ENCODE peak calls at places on chromosomes 3 and 15, in five cellular contexts. G is left ventricle myocardium inferior, X is SJSA1, H is uterus, B is colonic mucosa. T is an unnamed sample. For H3K4me1, the result is how much of the 10 kb centered on the place peaks cover.

GRCh38 chr3:43346990-43347749 is 60.8 kb downstream of the SNRK start:
- DNase-seq in G (no peak), X (no peak), H (no peak), B (no peak), T (no peak)

GRCh38 chr15:51121118-51121517 is 26.4 kb upstream of the TNFAIP8L3 start:
- DNase-seq in G (no peak), X (peak), H (peak), B (no peak), T (no peak)

GRCh38 chr3:111846717-111847116 is 12.3 kb upstream of the PHLDB2 start:
- DNase-seq in G (no peak), X (no peak), H (no peak), B (no peak), T (no peak)

GRCh38 chr15:64187396-64188191 is 24.8 kb upstream of the PPIB start:
- DNase-seq in G (no peak), X (no peak), H (no peak), B (no peak), T (no peak)

GRCh38 chr3:43181202-43181910 is 75.5 kb upstream of the POMGNT2 start:
- DNase-seq in G (no peak), X (no peak), H (no peak), B (peak), T (no peak)

GRCh38 chr3:48222616-48223513 is at the start of gene CAMP:
- DNase-seq in G (peak), X (no peak), H (no peak), B (peak), T (no peak)

GRCh38 chr3:11238057-11238456 is 34.1 kb upstream of the ATG7 start:
- DNase-seq in G (no peak), X (peak), H (no peak), B (no peak), T (no peak)

GRCh38 chr3:87145553-87145952 is 81.6 kb upstream of the CHMP2B start:
- DNase-seq in G (no peak), X (no peak), H (no peak), B (no peak), T (no peak)

GRCh38 chr15:63915209-63915887 is 81.6 kb upstream of the HERC1 start:
- DNase-seq in G (no peak), X (no peak), H (no peak), B (no peak), T (no peak)

GRCh38 chr15:75238150-75238549 is 20.0 kb upstream of the GOLGA6C start:
- DNase-seq in G (no peak), X (peak), H (peak), B (no peak), T (no peak)

GRCh38 chr15:43204016-43204901 is 16.6 kb downstream of the EPB42 start:
- DNase-seq in G (peak), X (peak), H (no peak), B (peak), T (no peak)

GRCh38 chr15:34708422-34708821 is 46.4 kb downstream of the GJD2 start:
- DNase-seq in G (no peak), X (no peak), H (no peak), B (no peak), T (no peak)

GRCh38 chr3:157078131-157078835 is 81.7 kb downstream of the CCNL1 start:
- DNase-seq in G (no peak), X (no peak), H (no peak), B (no peak), T (no peak)

GRCh38 chr3:140863481-140864084 is 78.1 kb upstream of the SLC25A36 start:
- DNase-seq in G (no peak), X (peak), H (peak), B (peak), T (no peak)

GRCh38 chr3:101611023-101611422 is 37.0 kb downstream of the PCNP start:
- DNase-seq in G (no peak), X (no peak), H (no peak), B (no peak), T (no peak)

GRCh38 chr3:143068059-143068458 is 51.5 kb upstream of the CHST2 start:
- DNase-seq in G (no peak), X (no peak), H (no peak), B (no peak), T (no peak)

DNA sequence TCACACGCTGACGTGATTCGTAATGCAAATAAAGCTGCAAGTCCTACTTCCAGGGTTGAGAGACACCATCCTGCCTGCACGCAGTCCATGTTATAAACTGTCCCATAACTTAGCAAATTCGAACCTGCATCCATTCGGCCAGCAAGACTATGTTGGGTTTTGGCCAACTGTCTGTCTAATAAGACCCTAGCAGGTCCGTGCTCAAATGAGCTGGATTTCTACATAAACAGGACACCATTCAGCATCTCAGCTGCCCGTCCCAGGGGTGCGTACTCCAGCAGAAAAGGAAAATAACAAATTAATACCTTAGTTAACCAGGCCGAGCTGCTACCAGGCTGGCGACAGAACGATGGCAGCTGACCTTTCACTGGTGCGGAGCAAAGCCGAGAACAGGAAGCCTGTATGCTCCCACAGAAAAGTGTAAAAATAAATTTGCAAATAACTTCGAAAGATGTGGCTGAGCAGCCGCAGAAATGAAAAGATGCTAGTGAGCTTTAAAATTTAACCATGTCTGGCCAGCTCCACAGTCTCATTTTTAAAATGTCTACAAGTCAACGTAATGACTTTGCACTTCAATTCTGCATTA is 97.0 kb upstream of the SNRPA1 start:
- DNase-seq in G (no peak), X (no peak), H (no peak), B (no peak), T (no peak)
- H3K4me1 ChIP-seq in G (under half), X (under half), H (under half), B (under half), T (under half)

GRCh38 chr3:13134879-13135206 is 61.6 kb upstream of the IQSEC1 start:
- DNase-seq in G (no peak), X (no peak), H (no peak), B (no peak), T (no peak)

GRCh38 chr3:13135811-13136321 is 62.6 kb upstream of the IQSEC1 start:
- DNase-seq in G (no peak), X (no peak), H (no peak), B (no peak), T (no peak)

GRCh38 chr3:13134166-13134878 is 61.1 kb upstream of the IQSEC1 start:
- DNase-seq in G (no peak), X (no peak), H (no peak), B (no peak), T (no peak)

GRCh38 chr3:13136426-13136825 is 63.2 kb upstream of the IQSEC1 start:
- DNase-seq in G (no peak), X (no peak), H (no peak), B (no peak), T (no peak)

GRCh38 chr3:13135251-13135810 is 62.1 kb upstream of the IQSEC1 start:
- DNase-seq in G (no peak), X (no peak), H (no peak), B (no peak), T (no peak)
- H3K27ac ChIP-seq in G (no peak), X (no peak), H (no peak), B (no peak), T (no peak)

DNA sequence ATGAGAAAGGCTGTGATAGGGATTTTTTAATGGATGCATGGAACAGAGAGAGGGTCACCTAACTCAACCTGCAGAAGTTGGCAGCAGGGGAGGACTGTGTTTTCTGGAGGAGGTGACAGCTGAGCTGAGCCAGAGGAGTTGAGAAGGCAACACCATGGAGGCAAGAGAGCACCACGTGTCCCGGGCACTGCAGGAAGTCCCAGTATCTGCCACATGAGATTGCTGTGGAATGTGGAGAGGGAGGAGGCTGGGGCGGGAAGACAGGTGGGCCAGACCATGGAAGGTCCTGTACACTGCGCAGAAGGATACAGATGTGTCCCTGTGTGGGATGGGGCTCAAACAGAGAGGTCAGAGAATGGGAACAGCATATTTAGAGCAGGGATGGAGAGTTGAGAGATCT is 15.3 kb downstream of the MESP1 start:
- DNase-seq in G (no peak), X (no peak), H (no peak), B (no peak), T (no peak)
- H3K4me1 ChIP-seq in G (under half), X (under half), H (under half), B (under half), T (under half)

DNA sequence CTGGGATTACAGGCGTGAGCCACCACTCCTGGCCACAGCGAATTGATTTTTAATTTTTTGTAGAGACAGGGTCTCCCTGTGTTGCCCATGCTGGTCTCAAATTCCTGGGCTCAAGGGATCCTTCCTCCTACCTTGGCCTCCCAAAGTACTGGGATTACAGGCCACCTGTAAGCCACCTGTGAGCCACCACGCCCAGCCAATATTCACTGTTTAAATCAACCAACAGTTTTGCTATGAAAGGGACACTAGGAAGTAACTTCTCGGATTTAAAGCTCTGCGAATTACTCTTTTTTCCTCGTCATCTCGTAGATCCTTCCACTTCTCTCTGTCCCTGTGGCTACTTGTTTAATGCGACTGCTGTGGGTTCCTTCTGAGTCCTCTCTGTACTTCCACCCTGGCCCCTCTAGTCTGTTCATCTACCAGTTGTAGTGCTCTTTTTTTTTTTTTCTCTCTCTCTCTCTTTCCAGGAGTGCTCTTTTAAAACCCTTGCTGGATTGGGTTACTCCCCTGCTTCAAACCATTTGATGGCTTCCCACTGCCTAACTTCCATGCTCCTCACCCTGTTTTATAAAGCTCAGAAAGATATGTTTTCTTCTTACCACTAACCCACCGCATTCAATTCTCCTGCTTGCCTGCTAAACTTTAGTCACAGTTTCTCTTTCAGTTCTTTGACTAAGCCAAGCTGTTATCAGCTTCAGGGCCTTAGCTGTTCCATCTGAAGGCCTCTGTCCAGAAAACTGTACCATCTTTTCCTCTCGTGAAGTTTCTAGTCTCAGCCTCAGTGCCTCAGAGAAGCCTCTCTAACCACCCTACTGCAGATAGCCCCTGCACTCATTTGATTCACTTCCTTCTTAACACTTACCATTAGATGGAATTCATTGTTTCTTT is 12.4 kb downstream of the RTF1 start:
- DNase-seq in G (no peak), X (no peak), H (no peak), B (peak), T (no peak)
- H3K27ac ChIP-seq in G (no peak), X (no peak), H (no peak), B (peak), T (no peak)

DNA sequence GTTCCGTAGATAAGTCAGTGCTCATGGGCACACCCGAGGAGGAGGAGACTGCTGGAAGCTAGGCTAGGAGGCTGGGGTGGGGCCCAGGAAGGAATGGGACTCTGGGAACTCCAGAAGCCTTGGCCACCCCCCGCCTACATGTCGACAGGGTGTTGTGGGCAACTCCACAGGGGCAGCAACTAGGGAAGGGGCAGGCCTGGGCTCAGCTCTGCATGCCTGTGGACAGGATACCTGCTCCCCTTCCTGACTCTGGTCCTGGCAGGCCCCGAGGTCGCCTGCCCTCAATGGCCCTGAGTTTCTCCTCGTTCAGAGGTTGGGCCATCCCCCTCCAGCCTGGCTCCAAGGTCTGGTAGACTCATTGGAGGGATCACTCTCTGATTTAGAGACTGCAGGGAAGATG is 138.9 kb upstream of the LINGO1 start:
- DNase-seq in G (no peak), X (no peak), H (no peak), B (no peak), T (no peak)
- H3K4me1 ChIP-seq in G (under half), X (under half), H (under half), B (under half), T (under half)

T was measured in esophagus squamous epithelium.